ENCODE peak calls at places on chromosomes 1 and 21, in ten cellular contexts. E, U, V, N, X, D, F, T, J and O are unnamed samples.
A peak's percentile ranks its signal among the peaks of the same experiment; 100 is the strongest.

GRCh38 chr1:203706444-203706843 is 58.5 kb upstream of the LAX1 start:
- DNase-seq in E (no peak), U (no peak), V (no peak), N (no peak), X (no peak), D (no peak), F (no peak), T (no peak), J (no peak), O (no peak)

GRCh38 chr1:85025940-85026339 is 22.4 kb downstream of the MCOLN3 start:
- DNase-seq in E (no peak), U (no peak), V (no peak), N (no peak), X (no peak), D (no peak), F (no peak), T (no peak), J (no peak), O (no peak)

GRCh38 chr1:16614361-16615252 is 1.2 kb upstream of the NBPF1 start:
- DNase-seq in E (peak; percentile 61), U (no peak), V (no peak), N (no peak), X (no peak), D (no peak), F (no peak), T (no peak), J (no peak), O (no peak)

GRCh38 chr1:244347942-244348341 is 103.8 kb downstream of the ADSS2 start:
- DNase-seq in E (no peak), U (no peak), V (peak; percentile 52), N (no peak), X (no peak), D (no peak), F (no peak), T (no peak), J (no peak), O (no peak)

GRCh38 chr1:226863446-226863845 is 7.0 kb upstream of the PSEN2 start:
- DNase-seq in E (no peak), U (peak; percentile 42), V (peak; percentile 50), N (no peak), X (peak; percentile 79), D (no peak), F (no peak), T (no peak), J (no peak), O (no peak)

GRCh38 chr1:94579876-94580294 is 38.3 kb upstream of the F3 start:
- DNase-seq in E (no peak), U (peak; percentile 30), V (peak; percentile 89), N (no peak), X (peak; percentile 92), D (no peak), F (no peak), T (no peak), J (no peak), O (no peak)

GRCh38 chr1:196877964-196878363 is 9.9 kb upstream of the CFHR4 start:
- DNase-seq in E (peak; percentile 60), U (no peak), V (no peak), N (no peak), X (peak; percentile 56), D (no peak), F (peak; percentile 24), T (peak; percentile 61), J (no peak), O (no peak)

GRCh38 chr1:56434025-56434424 is 145.3 kb downstream of the PLPP3 start:
- DNase-seq in E (no peak), U (no peak), V (no peak), N (no peak), X (no peak), D (no peak), F (no peak), T (no peak), J (no peak), O (no peak)

GRCh38 chr1:108595510-108595909 is 35.6 kb downstream of the EEIG2 start:
- DNase-seq in E (no peak), U (no peak), V (no peak), N (no peak), X (no peak), D (no peak), F (no peak), T (no peak), J (no peak), O (no peak)

GRCh38 chr1:5980314-5981008 is 11.8 kb downstream of the NPHP4 start:
- DNase-seq in E (peak; percentile 69), U (peak; percentile 25), V (no peak), N (no peak), X (peak; percentile 23), D (no peak), F (peak; percentile 51), T (peak; percentile 7), J (no peak), O (no peak)

GRCh38 chr1:17892225-17892624 is 137.1 kb downstream of the ACTL8 start:
- DNase-seq in E (peak; percentile 62), U (no peak), V (no peak), N (no peak), X (no peak), D (no peak), F (no peak), T (no peak), J (no peak), O (no peak)

GRCh38 chr1:209335090-209335692 is 248.3 kb upstream of the CAMK1G start:
- DNase-seq in E (no peak), U (peak; percentile 38), V (no peak), N (no peak), X (peak; percentile 44), D (no peak), F (peak; percentile 24), T (peak; percentile 32), J (no peak), O (no peak)

GRCh38 chr1:17404820-17405219 is 32.8 kb downstream of the PADI6 start:
- DNase-seq in E (no peak), U (no peak), V (no peak), N (no peak), X (no peak), D (no peak), F (no peak), T (no peak), J (no peak), O (no peak)

GRCh38 chr1:229941785-229942184 is 125.3 kb upstream of the GALNT2 start:
- DNase-seq in E (no peak), U (no peak), V (no peak), N (no peak), X (no peak), D (no peak), F (no peak), T (no peak), J (no peak), O (no peak)

GRCh38 chr21:34836103-34836932 is 167.5 kb downstream of the CLIC6 start:
- DNase-seq in E (peak; percentile 88), U (peak; percentile 84), V (peak; percentile 99), N (no peak), X (peak; percentile 98), D (peak; percentile 19), F (no peak), T (no peak), J (no peak), O (no peak)

GRCh38 chr1:168628807-168629206 is 52.4 kb downstream of the XCL1 start:
- DNase-seq in E (no peak), U (peak; percentile 67), V (no peak), N (no peak), X (peak; percentile 74), D (peak; percentile 3), F (no peak), T (no peak), J (no peak), O (no peak)

GRCh38 chr1:112524986-112525385 is 16.2 kb downstream of the WNT2B start:
- DNase-seq in E (no peak), U (no peak), V (no peak), N (no peak), X (peak; percentile 43), D (no peak), F (no peak), T (no peak), J (no peak), O (no peak)

GRCh38 chr21:46202592-46203202 is 18.4 kb upstream of the SPATC1L start:
- DNase-seq in E (peak; percentile 32), U (no peak), V (no peak), N (no peak), X (no peak), D (no peak), F (no peak), T (no peak), J (no peak), O (no peak)

GRCh38 chr1:26336477-26337205 is 17.3 kb downstream of the CRYBG2 start:
- DNase-seq in E (peak; percentile 95), U (peak; percentile 62), V (no peak), N (peak; percentile 65), X (peak; percentile 43), D (peak; percentile 86), F (peak; percentile 72), T (peak; percentile 90), J (peak; percentile 83), O (peak; percentile 68)

GRCh38 chr1:26784023-26784871 is 3.5 kb upstream of the PIGV start:
- DNase-seq in E (no peak), U (peak; percentile 36), V (no peak), N (no peak), X (peak; percentile 69), D (no peak), F (no peak), T (peak; percentile 42), J (no peak), O (no peak)

GRCh38 chr21:45322231-45322959 is 34.7 kb upstream of the POFUT2 start:
- DNase-seq in E (peak; percentile 55), U (no peak), V (no peak), N (no peak), X (peak; percentile 20), D (no peak), F (no peak), T (no peak), J (no peak), O (no peak)

GRCh38 chr1:244241438-244241837 is 190.4 kb downstream of the ZBTB18 start:
- DNase-seq in E (no peak), U (no peak), V (no peak), N (no peak), X (no peak), D (no peak), F (no peak), T (no peak), J (no peak), O (no peak)

GRCh38 chr1:3129133-3129490 is 60.1 kb downstream of the PRDM16 start:
- DNase-seq in E (no peak), U (no peak), V (no peak), N (no peak), X (no peak), D (no peak), F (no peak), T (no peak), J (no peak), O (no peak)

GRCh38 chr1:67427947-67428346 is 2.3 kb downstream of the SERBP1 start:
- DNase-seq in E (no peak), U (no peak), V (no peak), N (no peak), X (no peak), D (no peak), F (no peak), T (no peak), J (no peak), O (no peak)

GRCh38 chr1:110053557-110054428 is 16.7 kb downstream of the ALX3 start:
- DNase-seq in E (peak; percentile 78), U (peak; percentile 48), V (no peak), N (peak; percentile 46), X (peak; percentile 69), D (peak; percentile 73), F (peak; percentile 55), T (peak; percentile 43), J (peak; percentile 57), O (peak; percentile 64)

GRCh38 chr1:199081739-199082138 is 442.9 kb downstream of the PTPRC start:
- DNase-seq in E (no peak), U (no peak), V (no peak), N (no peak), X (no peak), D (no peak), F (no peak), T (no peak), J (no peak), O (no peak)

GRCh38 chr1:172497230-172497629 is 35.7 kb upstream of the SUCO start:
- DNase-seq in E (no peak), U (no peak), V (peak; percentile 39), N (no peak), X (peak; percentile 89), D (no peak), F (peak; percentile 58), T (no peak), J (no peak), O (no peak)

GRCh38 chr21:16767201-16767600 is 745.6 kb upstream of the CXADR start:
- DNase-seq in E (no peak), U (no peak), V (no peak), N (no peak), X (no peak), D (no peak), F (no peak), T (no peak), J (no peak), O (no peak)